ENCODE peak calls at places on chromosomes 7 and 10, in eight cellular contexts. K is C1 segment of cervical spinal cord; H is stomach; F is M059J; Q is CD4-positive, alpha-beta T cell; S is hypothalamus; Z is fibroblast of gingiva; A is neural progenitor cell. I is an unnamed sample.

GRCh38 chr7:133676805-133677370 is 424.0 kb downstream of the EXOC4 start:
- DNase-seq in K (no peak), Q (no peak), A (no peak), H (no peak), F (peak; percentile 65), S (no peak), Z (no peak), I (no peak)

GRCh38 chr7:138243430-138243829 is 167.2 kb downstream of the AKR1D1 start:
- DNase-seq in Q (no peak), K (no peak), H (peak; percentile 59), Z (no peak), A (peak; percentile 95), S (no peak), F (peak; percentile 52), I (no peak)

GRCh38 chr7:18834574-18835361 is 282.7 kb downstream of the TWIST1 start:
- DNase-seq in Z (no peak), K (no peak), S (no peak), Q (no peak), F (no peak), A (no peak), H (no peak), I (no peak)

GRCh38 chr10:69504576-69505250 is 53.4 kb downstream of the TSPAN15 start:
- DNase-seq in H (no peak), S (no peak), F (peak; percentile 37), K (no peak), Q (no peak), Z (no peak), A (no peak), I (no peak)

GRCh38 chr10:11959966-11960365 is 82.6 kb downstream of the UPF2 start:
- DNase-seq in F (no peak), Z (no peak), H (no peak), K (no peak), S (no peak), A (no peak), Q (no peak), I (no peak)

GRCh38 chr7:28958235-28958945 is at the start of gene TRIL:
- DNase-seq in S (peak; percentile 75), H (peak; percentile 65), K (no peak), A (peak; percentile 93), Q (no peak), F (peak; percentile 45), Z (peak; percentile 62), I (peak; percentile 25)

GRCh38 chr10:23191764-23192395 is at the start of gene PTF1A:
- DNase-seq in F (no peak), H (no peak), Z (no peak), A (peak; percentile 51), Q (no peak), K (no peak), S (no peak), I (no peak)

GRCh38 chr10:64201936-64202335 is 680.7 kb downstream of the REEP3 start:
- DNase-seq in Z (no peak), F (no peak), A (no peak), Q (no peak), K (no peak), S (no peak), H (no peak), I (no peak)

GRCh38 chr10:127012769-127013152 is 107.5 kb downstream of the DOCK1 start:
- DNase-seq in H (peak; percentile 94), Z (no peak), A (no peak), K (no peak), S (peak; percentile 44), Q (no peak), F (peak; percentile 90), I (no peak)

GRCh38 chr10:101952196-101952595 is 103.8 kb downstream of the ARMH3 start:
- DNase-seq in Z (no peak), F (peak; percentile 28), K (no peak), S (no peak), A (no peak), Q (no peak), H (no peak), I (no peak)

GRCh38 chr7:128863433-128863989 is 855 bp downstream of the ATP6V1F start:
- DNase-seq in F (peak; percentile 76), A (peak; percentile 83), S (no peak), H (peak; percentile 42), Q (peak; percentile 17), K (no peak), Z (peak; percentile 65), I (no peak)

GRCh38 chr7:96833701-96834453 is 124.2 kb upstream of the SEM1 start:
- DNase-seq in Q (no peak), F (peak; percentile 56), Z (no peak), H (no peak), A (no peak), K (no peak), S (no peak), I (no peak)

GRCh38 chr7:77627307-77627671 is 69.0 kb upstream of the RSBN1L start:
- DNase-seq in F (peak; percentile 30), Z (no peak), S (no peak), Q (no peak), A (no peak), K (no peak), H (no peak), I (no peak)

GRCh38 chr10:117946525-117947070 is 100.1 kb downstream of the RAB11FIP2 start:
- DNase-seq in A (no peak), Q (no peak), H (no peak), F (peak; percentile 74), Z (no peak), K (no peak), S (no peak), I (no peak)

GRCh38 chr7:55060690-55061414 is 42.0 kb downstream of the EGFR start:
- DNase-seq in A (no peak), H (no peak), K (no peak), Q (no peak), F (no peak), Z (peak; percentile 76), S (no peak), I (peak; percentile 88)